ENCODE peak calls at places on chromosomes 5 and 9, in four cellular contexts. X, S, U and A are unnamed samples.

GRCh38 chr5:180259260-180259611 is 32.6 kb downstream of the MAPK9 start:
- DNase-seq in X (no peak), S (no peak), U (no peak), A (no peak)

GRCh38 chr5:3481175-3481574 is 114.5 kb upstream of the IRX1 start:
- DNase-seq in X (no peak), S (no peak), U (no peak), A (no peak)

GRCh38 chr5:10654566-10654965 is 90.7 kb downstream of the ANKRD33B start:
- DNase-seq in X (no peak), S (no peak), U (no peak), A (no peak)

GRCh38 chr9:122127396-122127798 is 32.2 kb downstream of the NDUFA8 start:
- DNase-seq in X (no peak), S (no peak), U (no peak), A (no peak)

GRCh38 chr5:124790261-124790894 is 43.9 kb upstream of the ZNF608 start:
- DNase-seq in X (no peak), S (no peak), U (no peak), A (no peak)

GRCh38 chr5:52139888-52140580 is 647.7 kb upstream of the ITGA1 start:
- DNase-seq in X (no peak), S (no peak), U (no peak), A (no peak)

GRCh38 chr9:113912816-113913215 is 36.7 kb downstream of the ZNF618 start:
- DNase-seq in X (no peak), S (no peak), U (no peak), A (no peak)

GRCh38 chr9:36074870-36075532 is 38.3 kb downstream of the RECK start:
- DNase-seq in X (no peak), S (no peak), U (no peak), A (no peak)

GRCh38 chr9:134338394-134339182 is 12.3 kb downstream of the RXRA start:
- DNase-seq in X (no peak), S (peak), U (no peak), A (no peak)

GRCh38 chr5:16713386-16713928 is 96.7 kb upstream of the RETREG1 start:
- DNase-seq in X (no peak), S (no peak), U (no peak), A (no peak)

GRCh38 chr5:159928122-159928960 is 12.1 kb downstream of the ADRA1B start:
- DNase-seq in X (no peak), S (no peak), U (no peak), A (no peak)

GRCh38 chr5:128965638-128966302 is 482 bp downstream of the SLC27A6 start:
- DNase-seq in X (no peak), S (peak), U (no peak), A (no peak)

GRCh38 chr5:6572825-6573380 is 59.9 kb downstream of the NSUN2 start:
- DNase-seq in X (no peak), S (no peak), U (no peak), A (no peak)

GRCh38 chr5:150368526-150368925 is 11.0 kb downstream of the TCOF1 start:
- DNase-seq in X (no peak), S (no peak), U (no peak), A (no peak)

GRCh38 chr5:116652196-116652729 is 77.6 kb upstream of the SEMA6A start:
- DNase-seq in X (no peak), S (no peak), U (peak), A (no peak)

GRCh38 chr9:121380941-121381340 is 10.9 kb upstream of the STOM start:
- DNase-seq in X (no peak), S (no peak), U (no peak), A (no peak)

GRCh38 chr5:145585443-145586148 is 249.5 kb downstream of the PRELID2 start:
- DNase-seq in X (no peak), S (no peak), U (no peak), A (no peak)

GRCh38 chr9:4796988-4797956 is 4.5 kb downstream of the RCL1 start:
- DNase-seq in X (no peak), S (peak), U (no peak), A (no peak)

GRCh38 chr5:114363837-114364236 is 2.0 kb downstream of the KCNN2 start:
- DNase-seq in X (no peak), S (no peak), U (no peak), A (no peak)

GRCh38 chr9:134225186-134225585 is 60.8 kb upstream of the RNU6ATAC start:
- DNase-seq in X (no peak), S (no peak), U (no peak), A (no peak)

GRCh38 chr5:124596595-124597388 is 149.6 kb downstream of the ZNF608 start:
- DNase-seq in X (no peak), S (peak), U (no peak), A (no peak)

GRCh38 chr5:72355706-72356299 is 35.6 kb downstream of the PTCD2 start:
- DNase-seq in X (no peak), S (peak), U (no peak), A (no peak)

GRCh38 chr5:107074991-107075390 is 595.7 kb downstream of the EFNA5 start:
- DNase-seq in X (no peak), S (no peak), U (no peak), A (no peak)

GRCh38 chr9:37407468-37407867 is 15.0 kb upstream of the GRHPR start:
- DNase-seq in X (no peak), S (no peak), U (no peak), A (no peak)

GRCh38 chr5:54695198-54695966 is 177.8 kb downstream of the SNX18 start:
- DNase-seq in X (no peak), S (peak), U (no peak), A (no peak)

GRCh38 chr5:79759848-79760247 is 70.2 kb downstream of the CMYA5 start:
- DNase-seq in X (no peak), S (no peak), U (no peak), A (no peak)
- TF ChIP-seq SPI1 in X (no peak), S (no peak), U (no peak), A (no peak)

GRCh38 chr5:169054506-169054905 is 246.4 kb downstream of the SLIT3 start:
- DNase-seq in X (no peak), S (no peak), U (no peak), A (no peak)

GRCh38 chr5:169044982-169045381 is 256.0 kb downstream of the SLIT3 start:
- DNase-seq in X (no peak), S (no peak), U (no peak), A (no peak)

GRCh38 chr5:169052207-169052606 is 248.7 kb downstream of the SLIT3 start:
- DNase-seq in X (no peak), S (no peak), U (no peak), A (no peak)

GRCh38 chr5:169048568-169049125 is 252.3 kb downstream of the SLIT3 start:
- DNase-seq in X (no peak), S (no peak), U (no peak), A (no peak)

DNA sequence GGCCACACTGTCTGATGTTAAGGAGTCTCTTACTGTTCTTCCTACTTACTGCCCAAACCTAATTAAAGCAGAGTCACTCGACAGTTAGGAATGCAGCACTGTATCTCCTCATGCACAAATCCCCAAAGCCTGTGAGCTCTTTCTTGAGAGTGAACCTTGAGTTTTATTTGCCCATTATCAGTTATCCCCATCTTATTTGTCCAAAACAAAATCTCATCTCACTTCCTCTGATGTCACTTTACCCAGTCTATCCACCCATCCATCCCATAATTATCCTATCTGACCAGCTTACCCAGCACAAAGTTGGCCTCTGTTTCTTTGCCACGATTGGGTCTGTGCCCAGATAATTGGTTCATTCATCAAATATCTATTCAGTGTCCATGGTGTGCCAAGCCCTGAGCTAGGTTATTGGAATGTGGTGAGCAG is 250.8 kb downstream of the SLIT3 start:
- DNase-seq in X (no peak), S (no peak), U (no peak), A (no peak)
- TF ChIP-seq SPI1 in X (no peak), S (no peak), U (no peak), A (no peak)

GRCh38 chr5:154090656-154091055 is 51.9 kb downstream of the MFAP3 start:
- DNase-seq in X (no peak), S (no peak), U (no peak), A (no peak)

GRCh38 chr5:154097031-154097430 is 58.3 kb downstream of the MFAP3 start:
- DNase-seq in X (no peak), S (no peak), U (no peak), A (no peak)

GRCh38 chr5:154088801-154089200 is 50.0 kb downstream of the MFAP3 start:
- DNase-seq in X (no peak), S (no peak), U (no peak), A (no peak)

GRCh38 chr5:154095819-154096380 is 57.1 kb downstream of the MFAP3 start:
- DNase-seq in X (no peak), S (no peak), U (no peak), A (no peak)

DNA sequence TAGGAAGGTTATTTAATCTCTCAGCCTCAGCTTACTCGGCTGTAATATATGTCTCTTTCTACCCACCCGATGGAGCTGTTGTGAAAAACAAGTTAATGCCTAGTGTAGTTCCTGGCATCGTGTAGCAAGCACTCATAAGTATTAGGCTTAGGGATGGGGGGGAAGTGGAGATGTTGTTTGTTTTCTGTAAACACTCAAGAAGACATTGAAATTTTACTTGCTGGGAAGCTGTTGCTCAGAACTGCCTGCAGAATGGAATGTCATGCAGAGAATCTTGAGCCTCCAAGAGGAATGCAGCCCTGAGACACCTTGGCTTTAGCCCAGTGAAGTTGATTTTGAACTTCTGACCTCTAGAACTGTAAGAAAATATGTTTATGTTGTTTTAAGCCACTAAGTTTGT is 53.6 kb downstream of the MFAP3 start:
- DNase-seq in X (no peak), S (no peak), U (no peak), A (no peak)
- TF ChIP-seq SPI1 in X (no peak), S (no peak), U (no peak), A (no peak)

DNA sequence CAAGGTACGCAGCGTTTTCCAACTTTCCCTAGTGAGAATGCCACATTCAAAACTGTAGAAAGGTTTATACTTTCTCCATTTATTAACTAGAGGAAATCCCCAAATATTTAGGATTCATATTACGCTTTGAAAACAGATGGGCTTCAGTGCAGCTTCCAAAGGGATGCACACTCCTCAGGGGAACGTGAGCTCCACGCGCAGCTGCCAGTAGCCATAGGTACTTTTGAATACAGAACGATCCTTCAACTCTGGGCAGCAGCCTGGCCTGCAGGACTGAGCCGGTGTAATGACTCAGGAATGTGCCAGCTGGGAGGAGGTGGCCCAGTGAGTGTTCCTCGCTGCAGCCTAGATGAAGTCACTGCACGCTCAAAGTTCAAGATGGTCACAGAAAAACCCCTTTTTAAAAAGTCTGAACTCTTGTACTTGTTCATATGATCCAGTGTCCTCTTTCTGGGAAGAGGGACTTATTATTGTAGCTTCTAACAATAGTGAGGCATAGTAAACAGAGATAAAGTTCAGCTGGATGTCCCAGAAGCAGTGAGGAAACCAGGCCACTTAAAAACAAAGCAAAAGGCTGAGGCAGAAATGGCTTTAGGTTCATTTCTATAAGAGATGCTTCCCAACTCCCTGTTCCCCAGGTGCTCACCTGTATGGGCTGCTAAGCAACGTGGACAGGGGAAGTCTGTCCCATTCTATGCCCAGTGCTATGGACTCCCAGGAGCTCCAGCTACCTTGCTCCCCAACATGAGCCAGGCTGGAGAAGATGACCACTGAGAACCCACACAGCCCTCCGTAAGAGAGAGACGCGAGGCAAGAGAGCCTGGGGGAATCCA is 130.0 kb downstream of the LHFPL2 start:
- DNase-seq in X (no peak), S (no peak), U (no peak), A (no peak)
- TF ChIP-seq SPI1 in X (no peak), S (no peak), U (no peak), A (no peak)

GRCh38 chr5:34685485-34686197 is 29.5 kb downstream of the RAI14 start:
- DNase-seq in X (no peak), S (no peak), U (no peak), A (no peak)

GRCh38 chr5:34680896-34681295 is 24.8 kb downstream of the RAI14 start:
- DNase-seq in X (no peak), S (no peak), U (no peak), A (no peak)

GRCh38 chr5:34684281-34684979 is 28.3 kb downstream of the RAI14 start:
- DNase-seq in X (no peak), S (no peak), U (no peak), A (no peak)

GRCh38 chr5:34684980-34685352 is 28.8 kb downstream of the RAI14 start:
- DNase-seq in X (no peak), S (no peak), U (no peak), A (no peak)

GRCh38 chr5:34682926-34683623 is 26.9 kb downstream of the RAI14 start:
- DNase-seq in X (no peak), S (no peak), U (no peak), A (no peak)
- TF ChIP-seq SPI1 in X (no peak), S (no peak), U (no peak), A (no peak)

GRCh38 chr5:172901788-172902496 is 57.3 kb upstream of the RPL26L1 start:
- DNase-seq in X (no peak), S (no peak), U (no peak), A (no peak)
- TF ChIP-seq SPI1 in X (no peak), S (no peak), U (no peak), A (no peak)

DNA sequence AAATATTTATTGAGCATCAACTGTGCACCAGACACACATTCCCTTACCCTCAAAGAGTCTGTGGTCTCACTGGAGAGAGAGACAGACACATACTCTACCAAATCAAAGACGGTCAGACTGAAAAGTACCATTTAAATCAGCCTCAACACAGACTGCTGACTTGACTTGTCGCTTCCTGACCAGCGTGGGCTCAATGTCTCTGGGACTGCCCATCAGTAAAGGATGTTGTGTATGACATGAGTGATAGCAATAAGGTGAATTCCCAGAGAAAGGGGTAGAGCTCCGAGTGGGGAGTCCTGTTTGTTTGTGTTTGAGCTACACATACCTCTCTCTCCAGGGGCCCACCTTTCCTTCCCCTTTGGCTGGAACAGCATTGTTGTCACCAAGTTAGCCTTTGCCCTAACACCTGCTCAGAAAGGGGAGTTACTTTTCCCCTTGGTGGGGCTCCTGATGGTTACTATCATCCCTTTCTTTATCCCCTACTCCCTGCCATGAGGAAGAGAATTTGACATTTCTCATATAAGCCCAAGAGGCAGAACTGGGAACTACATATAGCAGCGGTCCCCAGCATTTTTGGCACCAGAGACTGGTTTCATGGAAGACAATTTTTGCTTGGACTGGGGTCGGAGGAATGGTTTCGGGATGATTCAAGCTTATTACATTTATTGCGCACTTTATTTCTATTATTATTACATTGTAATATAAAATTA is 33.9 kb downstream of the NR4A3 start:
- DNase-seq in X (no peak), S (no peak), U (no peak), A (no peak)
- TF ChIP-seq SPI1 in X (no peak), S (no peak), U (no peak), A (no peak)